ENCODE peak calls at places on chromosomes 16 and 17, in nine cellular contexts. D is ELR, F is midbrain, H is adrenal gland, Y is body of pancreas, N is iris pigment epithelial cell, C is AG10803, G is hepatocyte, B is NCI-H2081. V is an unnamed sample.

GRCh38 chr16:30005341-30006094 is 5.3 kb downstream of the DOC2A start:
- DNase-seq in D (peak), F (peak), H (peak), Y (peak), N (peak), C (peak), G (peak), B (peak), V (peak)

GRCh38 chr16:70568601-70569217 is 45.1 kb downstream of the SF3B3 start:
- DNase-seq in D (no peak), F (no peak), H (no peak), Y (no peak), N (peak), C (no peak), G (peak), B (no peak), V (no peak)

GRCh38 chr16:67945392-67945933 is 1.5 kb upstream of the LCAT start:
- DNase-seq in D (no peak), F (no peak), H (no peak), Y (no peak), N (no peak), C (no peak), G (no peak), B (no peak), V (no peak)

GRCh38 chr17:75767881-75768280 is 2.9 kb upstream of the GALK1 start:
- DNase-seq in D (no peak), F (no peak), H (no peak), Y (no peak), N (no peak), C (no peak), G (no peak), B (no peak), V (no peak)

GRCh38 chr17:55402374-55402773 is 19.3 kb downstream of the MMD start:
- DNase-seq in D (peak), F (no peak), H (no peak), Y (no peak), N (peak), C (no peak), G (no peak), B (no peak), V (no peak)

GRCh38 chr17:82031303-82031884 is at the start of gene RAC3:
- DNase-seq in D (peak), F (no peak), H (no peak), Y (no peak), N (peak), C (no peak), G (peak), B (peak), V (no peak)

GRCh38 chr16:29845656-29846055 is 17.4 kb downstream of the CDIPT start:
- DNase-seq in D (no peak), F (no peak), H (no peak), Y (no peak), N (no peak), C (no peak), G (no peak), B (no peak), V (no peak)

GRCh38 chr17:80260791-80261158 is at the start of gene RNF213:
- DNase-seq in D (peak), F (peak), H (peak), Y (peak), N (peak), C (peak), G (peak), B (peak), V (peak)

GRCh38 chr17:83119987-83120864 is 40.8 kb downstream of the METRNL start:
- DNase-seq in D (no peak), F (no peak), H (no peak), Y (no peak), N (no peak), C (no peak), G (no peak), B (no peak), V (no peak)

GRCh38 chr16:12455287-12455798 is 348.3 kb downstream of the CPPED1 start:
- DNase-seq in D (peak), F (peak), H (peak), Y (peak), N (peak), C (peak), G (peak), B (peak), V (no peak)

GRCh38 chr17:1491406-1492248 is 859 bp downstream of the MYO1C start:
- DNase-seq in D (peak), F (peak), H (peak), Y (peak), N (peak), C (peak), G (peak), B (peak), V (no peak)

GRCh38 chr17:76996741-76997694 is 128.8 kb downstream of the MGAT5B start:
- DNase-seq in D (no peak), F (no peak), H (no peak), Y (no peak), N (no peak), C (no peak), G (no peak), B (no peak), V (no peak)

GRCh38 chr16:53756329-53756996 is 52.5 kb downstream of the FTO start:
- DNase-seq in D (no peak), F (peak), H (no peak), Y (no peak), N (no peak), C (no peak), G (no peak), B (peak), V (no peak)

GRCh38 chr16:73057369-73058210 is 9.7 kb upstream of the ZFHX3 start:
- DNase-seq in D (peak), F (no peak), H (peak), Y (peak), N (peak), C (no peak), G (peak), B (no peak), V (no peak)

GRCh38 chr17:35073991-35074627 is 10.6 kb upstream of the RFFL start:
- DNase-seq in D (no peak), F (no peak), H (no peak), Y (no peak), N (no peak), C (no peak), G (no peak), B (no peak), V (no peak)